ENCODE peak calls at places on chromosomes 3 and 15, in five cellular contexts. One of them, this sample, is unnamed.
A peak's percentile ranks its signal among the peaks of the same experiment; 100 is the strongest.

GRCh38 chr3:87436781-87437543 is 160.6 kb upstream of the POU1F1 start:
- DNase-seq in astrocyte of the spinal cord: peak; percentile 60
- DNase-seq in brain microvascular endothelial cell: no peak
- DNase-seq in lower lobe of right lung: no peak
- DNase-seq in vagina: no peak
- DNase-seq in this sample: peak; percentile 59

GRCh38 chr3:104546301-104546700 is 820.4 kb upstream of the ALCAM start:
- DNase-seq in astrocyte of the spinal cord: no peak
- DNase-seq in lower lobe of right lung: no peak
- DNase-seq in vagina: no peak
- DNase-seq in brain microvascular endothelial cell: no peak
- DNase-seq in this sample: no peak

GRCh38 chr3:196207159-196207832 is 3.9 kb downstream of the ZDHHC19 start:
- DNase-seq in brain microvascular endothelial cell: no peak
- DNase-seq in astrocyte of the spinal cord: no peak
- DNase-seq in vagina: no peak
- DNase-seq in lower lobe of right lung: peak; percentile 74
- DNase-seq in this sample: no peak

GRCh38 chr3:43279532-43279931 is 6.8 kb upstream of the SNRK start:
- DNase-seq in vagina: no peak
- DNase-seq in brain microvascular endothelial cell: no peak
- DNase-seq in lower lobe of right lung: no peak
- DNase-seq in astrocyte of the spinal cord: no peak
- DNase-seq in this sample: no peak

GRCh38 chr3:154786724-154787123 is 293.4 kb upstream of the MME start:
- DNase-seq in brain microvascular endothelial cell: no peak
- DNase-seq in vagina: no peak
- DNase-seq in astrocyte of the spinal cord: no peak
- DNase-seq in lower lobe of right lung: no peak
- DNase-seq in this sample: no peak

GRCh38 chr15:62445244-62445643 is 280.2 kb upstream of the C2CD4B start:
- DNase-seq in astrocyte of the spinal cord: peak; percentile 12
- DNase-seq in vagina: no peak
- DNase-seq in brain microvascular endothelial cell: no peak
- DNase-seq in lower lobe of right lung: no peak
- DNase-seq in this sample: no peak

GRCh38 chr3:72924055-72924454 is 36.2 kb downstream of the GXYLT2 start:
- DNase-seq in vagina: no peak
- DNase-seq in astrocyte of the spinal cord: no peak
- DNase-seq in brain microvascular endothelial cell: no peak
- DNase-seq in lower lobe of right lung: no peak
- DNase-seq in this sample: no peak

GRCh38 chr3:61924065-61924740 is 362.8 kb downstream of the PTPRG start:
- DNase-seq in astrocyte of the spinal cord: no peak
- DNase-seq in brain microvascular endothelial cell: no peak
- DNase-seq in vagina: no peak
- DNase-seq in lower lobe of right lung: no peak
- DNase-seq in this sample: no peak

GRCh38 chr3:51711352-51712019 is 4.6 kb downstream of the GRM2 start:
- DNase-seq in lower lobe of right lung: no peak
- DNase-seq in brain microvascular endothelial cell: no peak
- DNase-seq in astrocyte of the spinal cord: no peak
- DNase-seq in vagina: no peak
- DNase-seq in this sample: no peak

GRCh38 chr3:109149078-109149477 is 12.6 kb downstream of the C3orf85 start:
- DNase-seq in vagina: no peak
- DNase-seq in lower lobe of right lung: no peak
- DNase-seq in brain microvascular endothelial cell: no peak
- DNase-seq in astrocyte of the spinal cord: no peak
- DNase-seq in this sample: no peak

GRCh38 chr3:56887402-56888025 is 85.8 kb upstream of the ARHGEF3 start:
- DNase-seq in vagina: no peak
- DNase-seq in lower lobe of right lung: no peak
- DNase-seq in brain microvascular endothelial cell: no peak
- DNase-seq in astrocyte of the spinal cord: no peak
- DNase-seq in this sample: no peak

GRCh38 chr3:170653801-170654200 is 67.9 kb upstream of the SLC7A14 start:
- DNase-seq in lower lobe of right lung: no peak
- DNase-seq in astrocyte of the spinal cord: no peak
- DNase-seq in brain microvascular endothelial cell: no peak
- DNase-seq in vagina: no peak
- DNase-seq in this sample: no peak

GRCh38 chr3:148464246-148464645 is 233.5 kb upstream of the AGTR1 start:
- DNase-seq in vagina: no peak
- DNase-seq in astrocyte of the spinal cord: peak; percentile 23
- DNase-seq in lower lobe of right lung: no peak
- DNase-seq in brain microvascular endothelial cell: peak; percentile 40
- DNase-seq in this sample: no peak

GRCh38 chr3:134322286-134322685 is 52.0 kb downstream of the AMOTL2 start:
- DNase-seq in lower lobe of right lung: no peak
- DNase-seq in astrocyte of the spinal cord: no peak
- DNase-seq in vagina: no peak
- DNase-seq in brain microvascular endothelial cell: no peak
- DNase-seq in this sample: no peak

GRCh38 chr15:73244333-73244732 is 124.4 kb downstream of the HCN4 start:
- DNase-seq in astrocyte of the spinal cord: no peak
- DNase-seq in vagina: no peak
- DNase-seq in brain microvascular endothelial cell: no peak
- DNase-seq in lower lobe of right lung: no peak
- DNase-seq in this sample: no peak

GRCh38 chr3:63343674-63344073 is 65.6 kb downstream of the SYNPR start:
- DNase-seq in lower lobe of right lung: peak; percentile 48
- DNase-seq in vagina: no peak
- DNase-seq in brain microvascular endothelial cell: peak; percentile 99
- DNase-seq in astrocyte of the spinal cord: peak; percentile 98
- DNase-seq in this sample: peak; percentile 84

GRCh38 chr3:189982299-189982945 is 138.3 kb downstream of the P3H2 start:
- DNase-seq in astrocyte of the spinal cord: peak; percentile 28
- DNase-seq in vagina: no peak
- DNase-seq in lower lobe of right lung: no peak
- DNase-seq in brain microvascular endothelial cell: no peak
- DNase-seq in this sample: no peak

GRCh38 chr3:69214241-69214640 is 91.8 kb upstream of the LMOD3 start:
- DNase-seq in vagina: no peak
- DNase-seq in brain microvascular endothelial cell: no peak
- DNase-seq in astrocyte of the spinal cord: no peak
- DNase-seq in lower lobe of right lung: no peak
- DNase-seq in this sample: no peak

GRCh38 chr3:88641033-88641604 is 466.3 kb upstream of the EPHA3 start:
- DNase-seq in astrocyte of the spinal cord: no peak
- DNase-seq in brain microvascular endothelial cell: no peak
- DNase-seq in vagina: no peak
- DNase-seq in lower lobe of right lung: no peak
- DNase-seq in this sample: no peak

GRCh38 chr15:47301481-47301880 is 415.8 kb upstream of the SEMA6D start:
- DNase-seq in lower lobe of right lung: no peak
- DNase-seq in vagina: no peak
- DNase-seq in astrocyte of the spinal cord: no peak
- DNase-seq in brain microvascular endothelial cell: no peak
- DNase-seq in this sample: no peak

GRCh38 chr3:14570089-14570488 is 29.9 kb upstream of the GRIP2 start:
- DNase-seq in lower lobe of right lung: no peak
- DNase-seq in brain microvascular endothelial cell: no peak
- DNase-seq in vagina: no peak
- DNase-seq in astrocyte of the spinal cord: no peak
- DNase-seq in this sample: no peak

GRCh38 chr3:89113887-89114840 is 6.7 kb downstream of the EPHA3 start:
- DNase-seq in vagina: no peak
- DNase-seq in brain microvascular endothelial cell: peak; percentile 70
- DNase-seq in lower lobe of right lung: peak; percentile 67
- DNase-seq in astrocyte of the spinal cord: peak; percentile 74
- DNase-seq in this sample: no peak

GRCh38 chr15:69410290-69410874 is 3.8 kb upstream of the KIF23 start:
- DNase-seq in astrocyte of the spinal cord: peak; percentile 33
- DNase-seq in brain microvascular endothelial cell: no peak
- DNase-seq in vagina: no peak
- DNase-seq in lower lobe of right lung: no peak
- DNase-seq in this sample: no peak

GRCh38 chr3:39383190-39383912 is at the start of gene SLC25A38:
- DNase-seq in lower lobe of right lung: peak; percentile 92
- DNase-seq in astrocyte of the spinal cord: peak; percentile 91
- DNase-seq in brain microvascular endothelial cell: peak; percentile 83
- DNase-seq in vagina: no peak
- DNase-seq in this sample: no peak

GRCh38 chr3:43998841-43999805 is 242.6 kb upstream of the TOPAZ1 start:
- DNase-seq in vagina: no peak
- DNase-seq in astrocyte of the spinal cord: peak; percentile 84
- DNase-seq in lower lobe of right lung: peak; percentile 55
- DNase-seq in brain microvascular endothelial cell: peak; percentile 31
- DNase-seq in this sample: no peak

GRCh38 chr3:22106213-22106867 is 355.3 kb upstream of the ZNF385D start:
- DNase-seq in brain microvascular endothelial cell: no peak
- DNase-seq in vagina: no peak
- DNase-seq in lower lobe of right lung: no peak
- DNase-seq in astrocyte of the spinal cord: no peak
- DNase-seq in this sample: no peak

GRCh38 chr3:48157215-48157840 is 30.9 kb downstream of the CDC25A start:
- DNase-seq in astrocyte of the spinal cord: no peak
- DNase-seq in brain microvascular endothelial cell: no peak
- DNase-seq in lower lobe of right lung: peak; percentile 2
- DNase-seq in vagina: no peak
- DNase-seq in this sample: no peak

GRCh38 chr3:45034612-45035252 is 8.6 kb downstream of the CLEC3B start:
- DNase-seq in lower lobe of right lung: peak; percentile 88
- DNase-seq in brain microvascular endothelial cell: no peak
- DNase-seq in astrocyte of the spinal cord: no peak
- DNase-seq in vagina: no peak
- DNase-seq in this sample: no peak

GRCh38 chr3:167209011-167209410 is 171.1 kb downstream of the ZBBX start:
- DNase-seq in lower lobe of right lung: no peak
- DNase-seq in brain microvascular endothelial cell: no peak
- DNase-seq in vagina: no peak
- DNase-seq in astrocyte of the spinal cord: no peak
- DNase-seq in this sample: no peak
- TF ChIP-seq CTCF in lower lobe of right lung: no peak
- TF ChIP-seq CTCF in brain microvascular endothelial cell: no peak
- TF ChIP-seq CTCF in vagina: no peak
- TF ChIP-seq CTCF in astrocyte of the spinal cord: no peak
- TF ChIP-seq CTCF in this sample: no peak

GRCh38 chr3:107369791-107370190 is 7.4 kb upstream of the CCDC54 start:
- DNase-seq in brain microvascular endothelial cell: no peak
- DNase-seq in astrocyte of the spinal cord: no peak
- DNase-seq in lower lobe of right lung: no peak
- DNase-seq in vagina: no peak
- DNase-seq in this sample: no peak

GRCh38 chr3:107365051-107365450 is 12.2 kb upstream of the CCDC54 start:
- DNase-seq in astrocyte of the spinal cord: no peak
- DNase-seq in vagina: no peak
- DNase-seq in lower lobe of right lung: no peak
- DNase-seq in brain microvascular endothelial cell: no peak
- DNase-seq in this sample: no peak

GRCh38 chr3:107368999-107369398 is 8.2 kb upstream of the CCDC54 start:
- DNase-seq in brain microvascular endothelial cell: no peak
- DNase-seq in astrocyte of the spinal cord: no peak
- DNase-seq in lower lobe of right lung: no peak
- DNase-seq in vagina: no peak
- DNase-seq in this sample: no peak

GRCh38 chr3:107366766-107367165 is 10.5 kb upstream of the CCDC54 start:
- DNase-seq in lower lobe of right lung: no peak
- DNase-seq in brain microvascular endothelial cell: peak; percentile 18
- DNase-seq in astrocyte of the spinal cord: no peak
- DNase-seq in vagina: no peak
- DNase-seq in this sample: no peak

GRCh38 chr3:107367353-107367752 is 9.9 kb upstream of the CCDC54 start:
- DNase-seq in lower lobe of right lung: no peak
- DNase-seq in brain microvascular endothelial cell: peak; percentile 73
- DNase-seq in astrocyte of the spinal cord: peak; percentile 76
- DNase-seq in vagina: no peak
- DNase-seq in this sample: peak; percentile 24
- H3K4me3 ChIP-seq in lower lobe of right lung: no peak overlapping the region
- H3K4me3 ChIP-seq in brain microvascular endothelial cell: no peak overlapping the region
- H3K4me3 ChIP-seq in astrocyte of the spinal cord: no peak overlapping the region
- H3K4me3 ChIP-seq in vagina: no peak overlapping the region
- H3K4me3 ChIP-seq in this sample: no peak overlapping the region

DNA sequence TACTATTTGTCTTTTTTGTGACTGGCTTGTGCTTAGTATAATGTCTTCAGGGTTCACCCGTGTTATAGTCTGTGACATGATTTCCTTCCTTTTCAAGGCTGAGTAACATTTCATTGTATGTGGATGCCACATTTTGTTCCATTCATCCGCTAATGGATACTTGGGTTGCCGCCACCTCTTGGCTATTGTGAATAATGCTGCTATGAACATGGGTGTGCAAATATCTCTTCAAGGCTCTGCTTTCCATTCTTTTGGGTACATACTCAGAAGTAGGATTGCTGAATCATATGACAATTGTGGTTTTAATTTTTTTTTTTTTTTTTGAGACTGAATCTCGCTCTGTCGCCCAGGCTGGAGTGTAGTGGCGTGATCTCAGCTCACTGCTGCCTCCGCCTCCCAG is 15.4 kb downstream of the CRTC3 start:
- DNase-seq in astrocyte of the spinal cord: no peak
- DNase-seq in lower lobe of right lung: no peak
- DNase-seq in vagina: no peak
- DNase-seq in brain microvascular endothelial cell: no peak
- DNase-seq in this sample: no peak
- TF ChIP-seq CTCF in astrocyte of the spinal cord: peak; percentile 3
- TF ChIP-seq CTCF in lower lobe of right lung: no peak
- TF ChIP-seq CTCF in vagina: no peak
- TF ChIP-seq CTCF in brain microvascular endothelial cell: peak; percentile 26
- TF ChIP-seq CTCF in this sample: no peak

GRCh38 chr3:70916375-70917055 is 604.1 kb upstream of the MDFIC2 start:
- DNase-seq in brain microvascular endothelial cell: no peak
- DNase-seq in lower lobe of right lung: no peak
- DNase-seq in astrocyte of the spinal cord: no peak
- DNase-seq in vagina: no peak
- DNase-seq in this sample: no peak

GRCh38 chr3:70914889-70915288 is 602.5 kb upstream of the MDFIC2 start:
- DNase-seq in brain microvascular endothelial cell: no peak
- DNase-seq in astrocyte of the spinal cord: no peak
- DNase-seq in vagina: no peak
- DNase-seq in lower lobe of right lung: no peak
- DNase-seq in this sample: no peak

GRCh38 chr3:70911719-70912118 is 599.3 kb upstream of the MDFIC2 start:
- DNase-seq in brain microvascular endothelial cell: no peak
- DNase-seq in astrocyte of the spinal cord: no peak
- DNase-seq in vagina: no peak
- DNase-seq in lower lobe of right lung: no peak
- DNase-seq in this sample: no peak
- H3K4me3 ChIP-seq in brain microvascular endothelial cell: no peak overlapping the region
- H3K4me3 ChIP-seq in astrocyte of the spinal cord: no peak overlapping the region
- H3K4me3 ChIP-seq in vagina: no peak overlapping the region
- H3K4me3 ChIP-seq in lower lobe of right lung: no peak overlapping the region
- H3K4me3 ChIP-seq in this sample: no peak overlapping the region

This sample was measured in AG04449.